ENCODE peak calls at places on chromosomes 3 and 15, in five cellular contexts. E, T, K, M and B are unnamed samples.
A peak's percentile ranks its signal among the peaks of the same experiment; 100 is the strongest.

GRCh38 chr3:56190130-56190529 is 278.1 kb downstream of the ERC2 start:
- DNase-seq in M (no peak), T (no peak), E (no peak), K (no peak), B (no peak)

GRCh38 chr3:109339714-109340648 is 2.6 kb upstream of the DPPA4 start:
- DNase-seq in E (no peak), M (no peak), T (no peak), K (no peak), B (no peak)

GRCh38 chr3:136021798-136022197 is 56.3 kb downstream of the PPP2R3A start:
- DNase-seq in K (no peak), E (no peak), M (no peak), T (no peak), B (no peak)

GRCh38 chr3:153734777-153735551 is 386.2 kb upstream of the ARHGEF26 start:
- DNase-seq in K (no peak), E (no peak), T (peak; percentile 92), M (no peak), B (no peak)

GRCh38 chr15:70049701-70050445 is 47.8 kb downstream of the TLE3 start:
- DNase-seq in T (no peak), M (no peak), K (no peak), E (no peak), B (peak; percentile 93)

GRCh38 chr3:132509096-132509495 is 88.0 kb upstream of the ACKR4 start:
- DNase-seq in T (no peak), K (no peak), M (no peak), E (no peak), B (no peak)

GRCh38 chr3:10421996-10422395 is 83.4 kb downstream of the ATP2B2 start:
- DNase-seq in E (no peak), K (no peak), M (no peak), T (no peak), B (no peak)

GRCh38 chr3:105406268-105406667 is 39.6 kb downstream of the ALCAM start:
- DNase-seq in E (no peak), M (no peak), K (no peak), T (no peak), B (no peak)

GRCh38 chr15:90340345-90340744 is 11.7 kb upstream of the ZNF774 start:
- DNase-seq in K (no peak), M (no peak), T (peak; percentile 54), E (no peak), B (no peak)

GRCh38 chr3:37477713-37478487 is 303.5 kb upstream of the LRRFIP2 start:
- DNase-seq in E (no peak), T (no peak), K (no peak), M (no peak), B (no peak)